ENCODE peak calls at places on chromosomes 2 and 18, in seven cellular contexts. One of them, this sample, is unnamed.

GRCh38 chr18:45837283-45838070 is 12.0 kb downstream of the SIGLEC15 start:
- DNase-seq in nephron progenitor cell: peak
- DNase-seq in esophagus muscularis mucosa: peak
- DNase-seq in astrocyte of the spinal cord: peak
- DNase-seq in GM10248: no peak
- DNase-seq in spleen: peak
- DNase-seq in GM23338: peak
- DNase-seq in this sample: no peak

GRCh38 chr18:23416283-23416682 is 36.8 kb upstream of the RIOK3 start:
- DNase-seq in esophagus muscularis mucosa: no peak
- DNase-seq in GM10248: no peak
- DNase-seq in GM23338: no peak
- DNase-seq in astrocyte of the spinal cord: no peak
- DNase-seq in spleen: no peak
- DNase-seq in nephron progenitor cell: no peak
- DNase-seq in this sample: no peak

GRCh38 chr2:20687260-20687772 is 20.4 kb downstream of the GDF7 start:
- DNase-seq in GM23338: no peak
- DNase-seq in spleen: no peak
- DNase-seq in astrocyte of the spinal cord: no peak
- DNase-seq in GM10248: no peak
- DNase-seq in nephron progenitor cell: no peak
- DNase-seq in esophagus muscularis mucosa: peak
- DNase-seq in this sample: no peak

GRCh38 chr18:75218064-75218463 is 7.5 kb downstream of the TSHZ1 start:
- DNase-seq in GM23338: no peak
- DNase-seq in spleen: no peak
- DNase-seq in nephron progenitor cell: no peak
- DNase-seq in astrocyte of the spinal cord: no peak
- DNase-seq in esophagus muscularis mucosa: no peak
- DNase-seq in GM10248: no peak
- DNase-seq in this sample: no peak

GRCh38 chr2:219542931-219543595 is 546 bp downstream of the CHPF start:
- DNase-seq in astrocyte of the spinal cord: peak
- DNase-seq in GM10248: peak
- DNase-seq in GM23338: peak
- DNase-seq in spleen: no peak
- DNase-seq in esophagus muscularis mucosa: no peak
- DNase-seq in nephron progenitor cell: peak
- DNase-seq in this sample: no peak

GRCh38 chr2:79359419-79359818 is 153.4 kb upstream of the CTNNA2 start:
- DNase-seq in astrocyte of the spinal cord: no peak
- DNase-seq in GM23338: peak
- DNase-seq in spleen: no peak
- DNase-seq in esophagus muscularis mucosa: no peak
- DNase-seq in GM10248: no peak
- DNase-seq in nephron progenitor cell: no peak
- DNase-seq in this sample: no peak

GRCh38 chr2:201665420-201666158 is 22.3 kb upstream of the TMEM237 start:
- DNase-seq in astrocyte of the spinal cord: peak
- DNase-seq in nephron progenitor cell: no peak
- DNase-seq in esophagus muscularis mucosa: no peak
- DNase-seq in GM10248: no peak
- DNase-seq in GM23338: no peak
- DNase-seq in spleen: no peak
- DNase-seq in this sample: no peak

GRCh38 chr2:122236152-122236892 is 480.9 kb downstream of the TSN start:
- DNase-seq in esophagus muscularis mucosa: no peak
- DNase-seq in astrocyte of the spinal cord: no peak
- DNase-seq in nephron progenitor cell: no peak
- DNase-seq in GM23338: no peak
- DNase-seq in GM10248: no peak
- DNase-seq in spleen: no peak
- DNase-seq in this sample: no peak

GRCh38 chr18:28095041-28095440 is 81.9 kb downstream of the CDH2 start:
- DNase-seq in GM10248: no peak
- DNase-seq in astrocyte of the spinal cord: peak
- DNase-seq in nephron progenitor cell: no peak
- DNase-seq in esophagus muscularis mucosa: no peak
- DNase-seq in GM23338: no peak
- DNase-seq in spleen: no peak
- DNase-seq in this sample: no peak

GRCh38 chr2:137031731-137032130 is 266.4 kb downstream of the THSD7B start:
- DNase-seq in nephron progenitor cell: no peak
- DNase-seq in GM10248: no peak
- DNase-seq in spleen: no peak
- DNase-seq in astrocyte of the spinal cord: no peak
- DNase-seq in GM23338: no peak
- DNase-seq in esophagus muscularis mucosa: no peak
- DNase-seq in this sample: no peak

GRCh38 chr2:18455256-18455862 is 105.1 kb downstream of the RDH14 start:
- DNase-seq in GM23338: peak
- DNase-seq in nephron progenitor cell: peak
- DNase-seq in spleen: no peak
- DNase-seq in GM10248: no peak
- DNase-seq in astrocyte of the spinal cord: peak
- DNase-seq in esophagus muscularis mucosa: no peak
- DNase-seq in this sample: no peak

GRCh38 chr2:152585830-152586484 is 131.3 kb downstream of the PRPF40A start:
- DNase-seq in esophagus muscularis mucosa: peak
- DNase-seq in spleen: no peak
- DNase-seq in GM23338: no peak
- DNase-seq in astrocyte of the spinal cord: peak
- DNase-seq in nephron progenitor cell: no peak
- DNase-seq in GM10248: no peak
- DNase-seq in this sample: no peak

GRCh38 chr2:75527676-75528075 is 33.1 kb downstream of the EVA1A start:
- DNase-seq in GM23338: no peak
- DNase-seq in astrocyte of the spinal cord: no peak
- DNase-seq in GM10248: no peak
- DNase-seq in esophagus muscularis mucosa: no peak
- DNase-seq in nephron progenitor cell: no peak
- DNase-seq in spleen: no peak
- DNase-seq in this sample: no peak

GRCh38 chr18:28791101-28791500 is 614.2 kb upstream of the CDH2 start:
- DNase-seq in astrocyte of the spinal cord: peak
- DNase-seq in GM10248: no peak
- DNase-seq in GM23338: no peak
- DNase-seq in esophagus muscularis mucosa: no peak
- DNase-seq in spleen: no peak
- DNase-seq in nephron progenitor cell: no peak
- DNase-seq in this sample: no peak

GRCh38 chr2:145631561-145631960 is 1111.6 kb upstream of the ZEB2 start:
- DNase-seq in spleen: no peak
- DNase-seq in GM23338: no peak
- DNase-seq in astrocyte of the spinal cord: no peak
- DNase-seq in GM10248: no peak
- DNase-seq in esophagus muscularis mucosa: no peak
- DNase-seq in nephron progenitor cell: no peak
- DNase-seq in this sample: no peak

GRCh38 chr2:101188683-101189405 is 37.7 kb upstream of the TBC1D8 start:
- DNase-seq in spleen: no peak
- DNase-seq in GM23338: peak
- DNase-seq in nephron progenitor cell: peak
- DNase-seq in astrocyte of the spinal cord: peak
- DNase-seq in esophagus muscularis mucosa: no peak
- DNase-seq in GM10248: no peak
- DNase-seq in this sample: no peak

GRCh38 chr2:144835634-144836351 is 315.9 kb upstream of the ZEB2 start:
- DNase-seq in GM23338: no peak
- DNase-seq in astrocyte of the spinal cord: peak
- DNase-seq in spleen: no peak
- DNase-seq in GM10248: no peak
- DNase-seq in esophagus muscularis mucosa: no peak
- DNase-seq in nephron progenitor cell: no peak
- DNase-seq in this sample: no peak

GRCh38 chr18:13540783-13541182 is 185.6 kb downstream of the FAM210A start:
- DNase-seq in GM10248: no peak
- DNase-seq in nephron progenitor cell: no peak
- DNase-seq in spleen: no peak
- DNase-seq in GM23338: no peak
- DNase-seq in astrocyte of the spinal cord: no peak
- DNase-seq in esophagus muscularis mucosa: no peak
- DNase-seq in this sample: no peak

GRCh38 chr2:112065966-112066365 is 10.9 kb downstream of the TMEM87B start:
- DNase-seq in astrocyte of the spinal cord: peak
- DNase-seq in GM10248: no peak
- DNase-seq in GM23338: no peak
- DNase-seq in esophagus muscularis mucosa: no peak
- DNase-seq in spleen: no peak
- DNase-seq in nephron progenitor cell: no peak
- DNase-seq in this sample: no peak

DNA sequence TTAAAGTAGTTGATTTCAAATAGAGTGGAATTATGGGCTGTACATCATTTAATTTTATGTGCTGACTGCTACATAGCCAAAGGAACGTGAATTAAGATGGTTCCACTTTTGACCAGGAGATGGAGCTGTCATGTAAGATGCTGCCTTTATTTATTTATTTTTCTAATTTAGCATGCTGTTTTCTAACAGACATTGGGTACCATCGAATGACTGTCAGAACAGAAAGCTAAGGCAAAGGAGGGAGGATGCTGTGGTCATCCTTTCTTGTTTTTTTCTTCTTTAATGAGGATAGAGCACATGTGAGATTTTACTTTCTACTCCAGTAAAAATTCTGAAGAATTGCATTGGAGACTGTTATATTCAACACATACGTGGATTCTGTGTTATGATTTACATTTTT is at the start of gene SCN2A:
- DNase-seq in spleen: no peak
- DNase-seq in GM10248: peak
- DNase-seq in astrocyte of the spinal cord: peak
- DNase-seq in esophagus muscularis mucosa: no peak
- DNase-seq in nephron progenitor cell: peak
- DNase-seq in GM23338: peak
- DNase-seq in this sample: peak
- TF ChIP-seq CTCF in spleen: peak
- TF ChIP-seq CTCF in GM10248: peak
- TF ChIP-seq CTCF in astrocyte of the spinal cord: peak
- TF ChIP-seq CTCF in esophagus muscularis mucosa: peak
- TF ChIP-seq CTCF in nephron progenitor cell: peak
- TF ChIP-seq CTCF in GM23338: peak
- TF ChIP-seq CTCF in this sample: peak

DNA sequence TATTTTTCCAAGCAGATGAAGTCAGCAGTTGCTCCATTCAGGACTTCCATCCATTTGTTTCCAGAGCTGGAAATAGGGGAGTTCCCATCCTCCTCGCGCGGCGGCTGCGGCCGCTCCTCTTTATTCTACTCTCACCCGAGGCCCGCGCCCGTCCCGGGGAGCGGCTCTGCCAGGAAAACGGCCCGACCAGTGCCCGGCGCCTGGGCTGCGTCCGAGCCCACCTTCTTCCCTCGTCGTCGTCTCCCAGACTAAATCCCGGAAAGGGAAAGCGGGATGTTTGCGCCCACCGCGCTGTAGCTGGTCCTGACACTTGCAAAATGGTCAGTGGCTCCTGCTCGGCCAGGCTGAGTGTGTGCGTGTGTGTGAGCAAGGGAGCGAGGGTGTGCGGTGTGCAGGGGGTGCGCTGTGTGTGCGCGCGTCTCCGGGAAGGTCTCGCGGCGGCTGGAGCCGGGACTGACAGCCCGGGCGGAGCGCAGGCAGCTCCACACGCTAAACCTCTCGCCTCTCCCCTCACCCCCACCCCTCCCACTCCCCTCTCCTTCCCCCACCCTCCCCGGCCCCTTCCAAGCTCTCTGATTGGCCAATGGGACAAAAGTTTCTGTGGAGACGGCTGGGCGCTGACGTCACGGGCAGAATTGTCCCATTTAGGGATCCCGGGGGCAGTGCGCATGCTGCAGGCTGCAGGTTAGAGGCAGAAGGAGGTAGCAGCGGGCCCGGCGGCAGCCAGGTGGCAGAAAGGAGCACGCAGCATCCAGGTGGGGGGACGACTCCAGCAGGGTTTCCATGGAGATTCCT is at the start of gene NOL4:
- DNase-seq in esophagus muscularis mucosa: no peak
- DNase-seq in GM10248: peak
- DNase-seq in GM23338: peak
- DNase-seq in spleen: peak
- DNase-seq in astrocyte of the spinal cord: peak
- DNase-seq in nephron progenitor cell: peak
- DNase-seq in this sample: no peak
- TF ChIP-seq CTCF in esophagus muscularis mucosa: no peak
- TF ChIP-seq CTCF in GM10248: peak
- TF ChIP-seq CTCF in GM23338: peak
- TF ChIP-seq CTCF in spleen: no peak
- TF ChIP-seq CTCF in astrocyte of the spinal cord: peak
- TF ChIP-seq CTCF in nephron progenitor cell: peak
- TF ChIP-seq CTCF in this sample: no peak

DNA sequence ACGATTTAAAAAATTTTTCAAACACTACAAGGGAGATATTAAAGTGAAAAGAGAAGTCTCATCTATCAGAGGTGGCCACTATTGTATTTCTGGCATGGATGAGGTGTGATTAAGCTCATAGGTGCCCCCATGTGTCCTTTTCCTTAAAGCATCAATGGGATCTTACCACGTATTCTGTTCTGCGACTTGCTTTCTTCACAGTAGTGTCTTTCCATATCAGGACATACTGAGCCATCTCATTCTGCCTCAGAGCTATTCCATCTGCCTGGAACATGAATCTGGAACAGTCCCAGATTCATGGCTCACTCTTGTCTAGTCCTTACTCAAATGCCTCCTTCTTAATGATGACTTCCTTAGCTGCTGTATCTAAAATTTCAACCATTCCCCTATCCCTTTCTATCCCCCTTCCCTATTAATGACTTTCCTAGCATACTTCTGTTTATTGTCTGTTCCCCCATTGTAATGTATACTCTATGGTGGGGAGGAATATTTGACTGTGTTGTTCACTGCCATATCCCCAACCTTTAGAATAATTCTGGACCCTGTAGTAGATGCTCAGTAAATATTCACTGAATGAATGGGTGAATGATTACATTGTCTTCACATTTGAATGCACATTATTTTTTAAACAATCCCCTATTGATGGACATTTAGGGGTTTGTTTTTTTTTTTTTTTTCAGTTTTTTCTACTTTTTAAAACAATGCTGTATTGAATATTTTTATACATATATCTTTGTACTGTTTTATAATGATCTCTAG is 11.1 kb downstream of the STAMBP start:
- DNase-seq in astrocyte of the spinal cord: no peak
- DNase-seq in GM23338: no peak
- DNase-seq in spleen: no peak
- DNase-seq in GM10248: no peak
- DNase-seq in esophagus muscularis mucosa: no peak
- DNase-seq in nephron progenitor cell: no peak
- DNase-seq in this sample: no peak
- TF ChIP-seq CTCF in astrocyte of the spinal cord: no peak
- TF ChIP-seq CTCF in GM23338: peak
- TF ChIP-seq CTCF in spleen: no peak
- TF ChIP-seq CTCF in GM10248: no peak
- TF ChIP-seq CTCF in esophagus muscularis mucosa: no peak
- TF ChIP-seq CTCF in nephron progenitor cell: no peak
- TF ChIP-seq CTCF in this sample: no peak

DNA sequence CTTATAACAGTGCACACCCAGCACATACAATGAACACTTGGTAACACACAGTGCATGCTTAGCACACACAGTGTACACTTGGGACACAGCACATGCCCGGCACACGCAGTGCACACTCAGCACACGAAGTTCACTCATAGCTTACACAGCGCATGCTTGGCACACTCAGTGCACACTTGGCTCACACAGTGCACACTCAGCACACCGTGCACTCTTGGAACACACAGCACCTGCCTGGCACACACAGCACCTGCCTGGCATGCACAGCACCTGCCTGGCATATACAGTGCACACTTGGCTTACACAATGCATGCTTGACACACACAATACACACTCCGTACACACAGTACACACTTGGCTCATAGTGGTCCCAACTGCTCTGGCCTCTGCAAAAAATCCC is 128.2 kb downstream of the GALR1 start:
- DNase-seq in nephron progenitor cell: no peak
- DNase-seq in astrocyte of the spinal cord: no peak
- DNase-seq in GM10248: no peak
- DNase-seq in esophagus muscularis mucosa: no peak
- DNase-seq in GM23338: no peak
- DNase-seq in spleen: no peak
- DNase-seq in this sample: no peak
- TF ChIP-seq CTCF in nephron progenitor cell: no peak
- TF ChIP-seq CTCF in astrocyte of the spinal cord: no peak
- TF ChIP-seq CTCF in GM10248: no peak
- TF ChIP-seq CTCF in esophagus muscularis mucosa: no peak
- TF ChIP-seq CTCF in GM23338: no peak
- TF ChIP-seq CTCF in spleen: no peak
- TF ChIP-seq CTCF in this sample: no peak